ENCODE peak calls at places on chromosomes 11 and 22, in ten cellular contexts. F, J, M, G, Q, V, A, T, B and P are unnamed samples.

GRCh38 chr11:10856689-10857603 is 907 bp downstream of the ZBED5 start:
- DNase-seq in B (peak), T (peak), F (no peak), V (peak), J (no peak), M (no peak), A (peak), G (no peak), Q (peak), P (peak)

GRCh38 chr11:62747475-62748160 is 6.3 kb downstream of the ZBTB3 start:
- DNase-seq in J (peak), B (no peak), M (no peak), F (no peak), T (no peak), A (no peak), Q (no peak), V (no peak), G (no peak), P (no peak)

GRCh38 chr22:44753189-44754042 is 1.0 kb downstream of the ARHGAP8 start:
- DNase-seq in A (no peak), Q (no peak), T (no peak), G (no peak), V (peak), F (no peak), B (no peak), M (no peak), J (no peak), P (peak)

GRCh38 chr22:41931701-41932269 is 5.2 kb upstream of the TNFRSF13C start:
- DNase-seq in G (no peak), B (no peak), Q (no peak), J (no peak), V (no peak), T (peak), F (no peak), A (no peak), M (no peak), P (no peak)

GRCh38 chr11:110070176-110070575 is 23.0 kb upstream of the ZC3H12C start:
- DNase-seq in M (no peak), V (no peak), F (no peak), B (no peak), Q (no peak), A (peak), J (no peak), G (no peak), T (no peak), P (no peak)

GRCh38 chr11:117840881-117841581 is 16.5 kb upstream of the FXYD2 start:
- DNase-seq in F (peak), T (no peak), B (no peak), M (peak), V (no peak), Q (no peak), J (peak), G (no peak), A (no peak), P (no peak)

GRCh38 chr11:59200421-59200746 is 12.3 kb downstream of the MPEG1 start:
- DNase-seq in T (no peak), A (no peak), J (no peak), M (no peak), B (no peak), V (no peak), G (no peak), F (no peak), Q (no peak), P (no peak)

GRCh38 chr11:47617417-47617809 is 23.2 kb upstream of the C1QTNF4 start:
- DNase-seq in J (no peak), V (no peak), A (no peak), B (peak), F (no peak), Q (no peak), T (no peak), M (no peak), G (no peak), P (no peak)

GRCh38 chr11:34029176-34029575 is 22.4 kb upstream of the CAPRIN1 start:
- DNase-seq in M (no peak), B (no peak), Q (no peak), V (no peak), G (no peak), J (no peak), F (no peak), T (no peak), A (no peak), P (no peak)

GRCh38 chr11:22869325-22869724 is 9.1 kb upstream of the CCDC179 start:
- DNase-seq in Q (no peak), A (no peak), J (no peak), M (no peak), G (no peak), B (no peak), F (no peak), V (no peak), T (no peak), P (no peak)

GRCh38 chr22:45758603-45759002 is 87.0 kb downstream of the ATXN10 start:
- DNase-seq in Q (no peak), J (no peak), T (no peak), A (no peak), G (no peak), V (no peak), B (no peak), M (no peak), F (no peak), P (no peak)

GRCh38 chr11:59266491-59266890 is 53.8 kb upstream of the MPEG1 start:
- DNase-seq in G (no peak), J (no peak), A (no peak), M (no peak), T (no peak), Q (no peak), B (no peak), V (no peak), F (no peak), P (no peak)

GRCh38 chr11:103491777-103492176 is 382.6 kb downstream of the DYNC2H1 start:
- DNase-seq in F (no peak), A (no peak), M (no peak), G (no peak), V (no peak), J (no peak), Q (no peak), B (peak), T (no peak), P (no peak)

GRCh38 chr11:78662811-78663210 is 88.1 kb upstream of the NARS2 start:
- DNase-seq in T (no peak), G (no peak), F (no peak), J (no peak), B (no peak), A (no peak), Q (no peak), M (no peak), V (no peak), P (no peak)

GRCh38 chr11:68048681-68049508 is 10.1 kb downstream of the TCIRG1 start:
- DNase-seq in M (no peak), T (no peak), A (no peak), J (no peak), B (no peak), Q (peak), G (no peak), F (no peak), V (no peak), P (no peak)

GRCh38 chr11:85874265-85874664 is 19.1 kb downstream of the CCDC83 start:
- DNase-seq in M (no peak), J (no peak), Q (no peak), G (no peak), T (no peak), V (no peak), A (no peak), B (no peak), F (no peak), P (no peak)

GRCh38 chr11:120666121-120666639 is 154.6 kb downstream of the GRIK4 start:
- DNase-seq in G (no peak), T (peak), Q (no peak), J (no peak), F (no peak), A (no peak), M (peak), B (no peak), V (no peak), P (no peak)

GRCh38 chr22:20525048-20525447 is 17.6 kb downstream of the MED15 start:
- DNase-seq in M (no peak), G (no peak), Q (no peak), A (no peak), B (no peak), T (no peak), J (peak), F (no peak), V (no peak), P (no peak)

GRCh38 chr11:27921472-27921871 is 186.5 kb downstream of the KIF18A start:
- DNase-seq in Q (no peak), F (no peak), B (peak), J (no peak), M (no peak), T (no peak), G (no peak), V (no peak), A (no peak), P (no peak)

GRCh38 chr11:3122775-3123201 is 42.3 kb downstream of the OSBPL5 start:
- DNase-seq in G (no peak), J (peak), M (peak), A (no peak), Q (no peak), T (no peak), V (no peak), F (no peak), B (no peak), P (no peak)

GRCh38 chr11:93727985-93728791 is 13.1 kb downstream of the TAF1D start:
- DNase-seq in F (no peak), M (no peak), Q (no peak), B (peak), J (no peak), G (no peak), A (no peak), T (peak), V (no peak), P (no peak)

GRCh38 chr11:70742553-70743291 is 344.4 kb downstream of the CTTN start:
- DNase-seq in M (no peak), T (no peak), V (no peak), Q (peak), J (peak), F (no peak), B (no peak), G (no peak), A (peak), P (no peak)

GRCh38 chr11:23632293-23632692 is 772.0 kb upstream of the CCDC179 start:
- DNase-seq in B (no peak), T (no peak), Q (no peak), J (no peak), A (no peak), M (no peak), F (no peak), V (no peak), G (no peak), P (no peak)

GRCh38 chr22:20267441-20268288 is 453 bp downstream of the RTN4R start:
- DNase-seq in A (peak), T (no peak), Q (peak), J (no peak), G (no peak), M (no peak), B (peak), F (no peak), V (peak), P (no peak)

GRCh38 chr11:69005631-69006368 is 7.2 kb downstream of the MRGPRF start:
- DNase-seq in A (no peak), G (no peak), M (peak), V (no peak), B (no peak), Q (no peak), F (peak), J (peak), T (no peak), P (no peak)

GRCh38 chr22:28930357-28931007 is 47.1 kb downstream of the ZNRF3 start:
- DNase-seq in M (no peak), F (no peak), A (no peak), J (no peak), Q (no peak), G (no peak), V (no peak), T (peak), B (no peak), P (no peak)

GRCh38 chr11:94694309-94695060 is 73.7 kb upstream of the AMOTL1 start:
- DNase-seq in V (no peak), Q (no peak), T (no peak), G (no peak), J (no peak), F (no peak), A (no peak), M (no peak), B (no peak), P (peak)